ENCODE peak calls at places on chromosomes 3 and 15, in five cellular contexts. Z, L, A, W and Q are unnamed samples.

GRCh38 chr3:29758108-29759020 is 477.5 kb downstream of the RBMS3 start:
- DNase-seq in Z (no peak), L (peak), A (no peak), W (no peak), Q (no peak)

GRCh38 chr3:71103430-71103881 is 480.1 kb downstream of the FOXP1 start:
- DNase-seq in Z (no peak), L (no peak), A (no peak), W (no peak), Q (no peak)

GRCh38 chr3:126912491-126913195 is 70.3 kb upstream of the PLXNA1 start:
- DNase-seq in Z (no peak), L (no peak), A (no peak), W (no peak), Q (no peak)

GRCh38 chr15:41915203-41915994 is 21.5 kb upstream of the SPTBN5 start:
- DNase-seq in Z (no peak), L (no peak), A (no peak), W (no peak), Q (no peak)

GRCh38 chr15:66291816-66292215 is 1.6 kb upstream of the DIS3L start:
- DNase-seq in Z (no peak), L (no peak), A (no peak), W (no peak), Q (no peak)

GRCh38 chr3:70392227-70392626 is 79.8 kb upstream of the MDFIC2 start:
- DNase-seq in Z (no peak), L (no peak), A (no peak), W (no peak), Q (no peak)

GRCh38 chr15:69074011-69074842 is 59.7 kb downstream of the NOX5 start:
- DNase-seq in Z (peak), L (peak), A (peak), W (peak), Q (peak)

GRCh38 chr3:66598168-66598567 is 97.3 kb upstream of the LRIG1 start:
- DNase-seq in Z (no peak), L (no peak), A (no peak), W (no peak), Q (no peak)

GRCh38 chr3:171614318-171614967 is 154.2 kb upstream of the TNIK start:
- DNase-seq in Z (no peak), L (no peak), A (peak), W (peak), Q (peak)

GRCh38 chr15:60994842-60995495 is 234.1 kb downstream of the RORA start:
- DNase-seq in Z (no peak), L (no peak), A (no peak), W (no peak), Q (no peak)

GRCh38 chr15:71295242-71296031 is 180.2 kb downstream of the THSD4 start:
- DNase-seq in Z (no peak), L (peak), A (no peak), W (no peak), Q (no peak)

GRCh38 chr3:149559525-149559924 is 85.0 kb downstream of the TM4SF4 start:
- DNase-seq in Z (no peak), L (no peak), A (no peak), W (no peak), Q (no peak)

GRCh38 chr3:59866076-59866475 is 816.3 kb upstream of the CFAP20DC start:
- DNase-seq in Z (no peak), L (no peak), A (no peak), W (no peak), Q (no peak)

GRCh38 chr3:98008751-98009373 is 26.3 kb downstream of the GABRR3 start:
- DNase-seq in Z (no peak), L (no peak), A (no peak), W (no peak), Q (no peak)

GRCh38 chr15:39581501-39582285 is 814 bp downstream of the THBS1 start:
- DNase-seq in Z (no peak), L (peak), A (no peak), W (peak), Q (peak)

GRCh38 chr3:78825858-78826215 is 942.0 kb downstream of the ROBO1 start:
- DNase-seq in Z (no peak), L (no peak), A (no peak), W (no peak), Q (no peak)

GRCh38 chr3:52471371-52472238 is 16.2 kb downstream of the NISCH start:
- DNase-seq in Z (peak), L (peak), A (no peak), W (peak), Q (peak)

GRCh38 chr3:138444104-138444503 is 9.7 kb downstream of the ESYT3 start:
- DNase-seq in Z (no peak), L (no peak), A (no peak), W (no peak), Q (no peak)

GRCh38 chr15:64883997-64884511 is 27.6 kb upstream of the ANKDD1A start:
- DNase-seq in Z (peak), L (no peak), A (peak), W (no peak), Q (no peak)

GRCh38 chr3:171049831-171050444 is 23.4 kb upstream of the SLC2A2 start:
- DNase-seq in Z (no peak), L (no peak), A (no peak), W (peak), Q (peak)

GRCh38 chr3:57152761-57153160 is 12.4 kb downstream of the IL17RD start:
- DNase-seq in Z (no peak), L (no peak), A (no peak), W (no peak), Q (no peak)

GRCh38 chr3:57150097-57150496 is 15.1 kb downstream of the IL17RD start:
- DNase-seq in Z (no peak), L (no peak), A (no peak), W (no peak), Q (no peak)

GRCh38 chr3:57154470-57154869 is 10.7 kb downstream of the IL17RD start:
- DNase-seq in Z (no peak), L (no peak), A (no peak), W (no peak), Q (no peak)

GRCh38 chr3:57151021-57151449 is 14.1 kb downstream of the IL17RD start:
- DNase-seq in Z (no peak), L (no peak), A (no peak), W (no peak), Q (no peak)

DNA sequence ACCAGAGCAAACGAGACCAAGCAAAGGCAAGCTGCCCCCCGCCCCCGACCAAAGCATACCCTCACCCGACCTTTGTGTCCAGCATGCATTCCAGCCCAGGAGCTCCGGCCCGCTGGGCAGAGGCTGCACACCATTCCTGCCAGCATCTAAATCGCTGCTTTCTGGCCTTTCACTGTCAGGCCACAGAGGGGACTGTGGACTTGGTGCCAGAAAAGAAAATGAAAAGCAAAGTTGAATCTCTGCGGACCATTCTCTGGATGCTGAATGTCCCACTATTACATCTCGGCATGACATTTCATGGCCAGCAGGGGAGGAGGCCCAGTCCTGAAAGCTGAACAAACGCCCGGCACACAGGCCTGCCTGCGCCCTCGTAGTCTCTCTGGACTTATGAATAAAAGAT is 13.0 kb downstream of the IL17RD start:
- DNase-seq in Z (no peak), L (no peak), A (no peak), W (peak), Q (peak)
- TF ChIP-seq CTCF in Z (peak), L (no peak), A (no peak), W (no peak), Q (no peak)

GRCh38 chr3:45087155-45087554 is 59.0 kb downstream of the CDCP1 start:
- DNase-seq in Z (no peak), L (peak), A (no peak), W (no peak), Q (no peak)

GRCh38 chr3:45083023-45083422 is 56.9 kb downstream of the CLEC3B start:
- DNase-seq in Z (no peak), L (no peak), A (no peak), W (no peak), Q (no peak)

GRCh38 chr3:45082139-45082538 is 56.0 kb downstream of the CLEC3B start:
- DNase-seq in Z (no peak), L (no peak), A (no peak), W (no peak), Q (no peak)

GRCh38 chr3:45084361-45084760 is 58.3 kb downstream of the CLEC3B start:
- DNase-seq in Z (no peak), L (no peak), A (no peak), W (no peak), Q (no peak)

DNA sequence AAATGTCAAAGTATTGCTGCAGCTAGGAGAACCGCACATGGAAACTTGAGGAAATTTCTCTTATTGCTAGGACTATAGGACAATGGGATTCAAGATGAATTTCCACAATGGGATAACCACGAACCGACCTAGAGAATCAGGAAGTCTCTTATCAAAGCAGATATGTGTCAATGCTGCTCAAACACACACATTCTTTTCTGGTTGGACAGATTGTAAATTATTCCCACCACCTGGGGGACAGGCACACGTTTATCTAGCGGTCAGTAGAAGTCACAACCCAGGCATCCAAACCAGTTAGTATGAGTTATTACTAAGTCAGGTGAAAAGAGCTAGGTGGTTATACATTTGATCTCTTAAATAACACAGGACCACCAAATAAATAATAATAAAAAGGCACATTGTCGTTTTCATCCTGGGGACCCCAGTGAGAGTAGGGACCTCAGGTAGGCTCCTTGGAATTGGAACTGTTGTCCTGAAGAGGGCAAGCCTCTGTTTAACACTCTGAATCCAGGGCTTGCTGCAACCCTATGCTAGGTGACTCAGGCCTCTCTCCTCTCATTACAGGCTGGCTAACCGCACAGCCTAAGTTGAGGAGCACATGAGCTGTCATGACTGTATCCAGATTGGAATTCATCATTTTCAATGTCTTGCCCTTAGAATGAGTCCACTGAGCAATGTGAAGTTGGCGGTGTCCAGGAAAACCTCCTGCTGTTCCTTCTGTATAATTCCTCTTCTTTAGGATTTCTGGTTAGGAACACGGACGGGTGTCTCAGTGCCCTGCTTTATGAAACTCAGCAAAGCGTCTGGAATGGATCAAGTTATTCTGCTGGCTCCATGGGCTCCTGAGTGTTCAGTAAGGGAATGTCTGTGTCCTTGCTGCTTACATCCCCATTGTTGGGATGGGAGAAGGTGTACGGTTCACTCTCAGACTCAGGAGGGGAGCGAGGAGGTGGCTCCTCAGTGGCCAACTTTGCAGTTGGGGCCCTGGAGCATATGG is 59.0 kb downstream of the CLEC3B start:
- DNase-seq in Z (no peak), L (no peak), A (no peak), W (no peak), Q (no peak)
- TF ChIP-seq CTCF in Z (no peak), L (no peak), A (no peak), W (no peak), Q (no peak)

GRCh38 chr3:9852528-9852927 is 8.7 kb upstream of the RPUSD3 start:
- DNase-seq in Z (no peak), L (no peak), A (no peak), W (no peak), Q (no peak)
- TF ChIP-seq CTCF in Z (no peak), L (no peak), A (no peak), W (no peak), Q (no peak)

GRCh38 chr15:74608776-74609175 is 6.9 kb upstream of the CLK3 start:
- DNase-seq in Z (no peak), L (no peak), A (no peak), W (no peak), Q (no peak)

GRCh38 chr15:74605810-74606179 is 9.8 kb upstream of the CLK3 start:
- DNase-seq in Z (no peak), L (no peak), A (no peak), W (no peak), Q (no peak)

GRCh38 chr15:74603789-74604705 is 11.6 kb upstream of the CLK3 start:
- DNase-seq in Z (no peak), L (no peak), A (no peak), W (no peak), Q (no peak)

GRCh38 chr15:74603026-74603788 is 12.4 kb upstream of the CLK3 start:
- DNase-seq in Z (no peak), L (no peak), A (no peak), W (no peak), Q (no peak)

DNA sequence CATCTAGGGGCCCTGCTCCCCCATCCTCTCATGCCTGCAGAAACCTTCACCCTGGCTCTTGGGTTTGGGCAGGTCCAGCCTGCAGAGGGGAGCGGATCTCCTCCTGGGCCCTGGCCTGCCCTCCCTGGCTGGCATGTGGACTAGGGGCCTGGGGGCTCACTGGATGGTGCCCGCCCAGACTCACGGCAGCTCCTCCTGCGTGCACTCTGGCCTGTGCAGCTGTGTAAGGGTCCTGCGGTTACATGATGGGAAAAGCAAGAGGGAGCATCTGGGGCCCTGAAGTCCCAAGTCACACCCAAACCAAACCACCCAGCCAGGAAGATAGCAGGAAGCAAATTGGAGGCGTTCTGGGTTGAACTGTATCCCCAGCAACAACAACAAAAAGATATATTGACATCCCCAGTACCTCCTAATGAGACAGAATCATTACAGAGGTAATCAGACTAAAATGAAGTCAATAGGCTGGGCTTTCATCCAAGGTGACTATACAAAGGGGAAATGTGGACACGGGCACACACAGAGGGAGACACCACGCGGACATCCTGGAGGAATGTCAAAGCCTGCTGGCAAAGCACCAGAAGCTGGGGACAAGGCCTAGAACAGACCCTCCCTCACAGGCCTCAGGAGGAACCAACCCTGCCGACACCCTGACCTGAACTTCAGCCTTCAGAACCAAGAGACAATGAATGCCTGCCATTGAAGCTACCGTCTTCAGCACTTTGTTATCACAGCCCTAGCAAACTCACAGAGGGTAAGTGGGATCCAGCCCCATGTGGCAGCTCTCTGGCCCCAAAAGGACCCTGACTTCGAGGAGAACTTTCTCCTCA is 10.4 kb upstream of the CLK3 start:
- DNase-seq in Z (no peak), L (no peak), A (no peak), W (no peak), Q (no peak)
- TF ChIP-seq CTCF in Z (no peak), L (no peak), A (no peak), W (no peak), Q (no peak)

DNA sequence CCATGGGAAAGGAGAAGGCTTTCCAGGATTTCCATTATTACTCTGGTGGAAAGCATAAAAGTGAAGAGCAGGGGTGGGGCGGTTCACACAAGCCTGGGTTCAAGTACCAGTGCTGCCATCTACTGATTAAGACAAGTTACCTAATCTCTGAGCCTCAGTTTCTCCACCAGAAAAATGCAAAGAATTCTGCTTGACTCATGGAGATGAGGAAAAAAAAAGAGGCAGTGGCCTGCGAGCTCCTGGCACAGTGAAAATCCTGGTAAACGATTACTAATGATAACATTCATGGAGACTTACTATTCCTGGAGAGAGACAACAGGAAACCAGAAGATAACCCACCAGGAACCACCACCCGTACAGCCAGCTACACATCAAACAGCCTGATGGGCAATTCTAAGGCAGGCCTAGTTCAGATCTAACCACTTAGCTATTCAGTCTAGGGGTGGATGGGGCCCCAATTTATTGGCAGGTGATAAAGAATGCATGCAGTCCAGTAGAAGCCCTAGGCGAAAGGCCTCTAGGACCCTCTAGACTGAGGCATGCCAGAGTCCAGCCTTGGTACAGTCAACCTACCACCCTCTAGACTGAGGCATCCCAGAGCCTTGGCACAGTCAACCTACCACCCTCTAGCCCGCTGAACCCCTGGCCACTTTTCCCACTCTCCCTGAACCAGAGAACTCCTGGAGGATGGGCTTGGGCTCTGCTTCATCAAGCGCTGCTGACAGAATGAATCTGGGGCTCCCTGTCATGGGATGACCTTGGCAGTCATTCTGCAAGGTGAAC is 2.5 kb downstream of the AMOTL2 start:
- DNase-seq in Z (no peak), L (no peak), A (no peak), W (no peak), Q (no peak)
- TF ChIP-seq CTCF in Z (no peak), L (no peak), A (no peak), W (no peak), Q (peak)

GRCh38 chr15:63019539-63020109 is 22.9 kb upstream of the TPM1 start:
- DNase-seq in Z (no peak), L (peak), A (no peak), W (no peak), Q (no peak)
- TF ChIP-seq CTCF in Z (no peak), L (no peak), A (no peak), W (no peak), Q (no peak)

DNA sequence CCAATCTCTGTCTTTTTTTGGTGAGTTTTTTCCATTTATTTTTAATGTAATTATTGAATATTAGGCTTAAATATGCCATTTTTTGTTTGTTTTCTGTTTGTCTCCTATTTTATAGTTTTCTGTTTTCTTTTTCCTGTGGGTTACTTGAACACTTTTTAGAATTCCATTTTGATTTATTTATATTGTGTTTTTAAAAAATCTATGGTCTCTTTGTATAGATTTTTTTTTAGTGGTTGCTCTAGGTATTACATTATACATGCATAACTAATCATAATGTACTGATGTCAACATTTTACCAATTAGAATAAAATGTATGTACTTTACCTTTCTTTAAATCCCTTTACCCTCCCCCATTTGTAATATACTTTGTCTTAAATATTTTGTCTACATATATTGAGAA is 56.2 kb downstream of the RASA2 start:
- DNase-seq in Z (no peak), L (no peak), A (no peak), W (no peak), Q (no peak)
- TF ChIP-seq CTCF in Z (peak), L (peak), A (peak), W (peak), Q (peak)

GRCh38 chr3:49567406-49567805 is 13.1 kb downstream of the BSN start:
- DNase-seq in Z (no peak), L (no peak), A (no peak), W (no peak), Q (no peak)

GRCh38 chr3:49568965-49569364 is 14.7 kb downstream of the BSN start:
- DNase-seq in Z (no peak), L (no peak), A (no peak), W (no peak), Q (no peak)

GRCh38 chr3:49566312-49566711 is 12.0 kb downstream of the BSN start:
- DNase-seq in Z (no peak), L (no peak), A (no peak), W (no peak), Q (no peak)

GRCh38 chr3:49563766-49564165 is 9.5 kb downstream of the BSN start:
- DNase-seq in Z (no peak), L (no peak), A (no peak), W (no peak), Q (no peak)

DNA sequence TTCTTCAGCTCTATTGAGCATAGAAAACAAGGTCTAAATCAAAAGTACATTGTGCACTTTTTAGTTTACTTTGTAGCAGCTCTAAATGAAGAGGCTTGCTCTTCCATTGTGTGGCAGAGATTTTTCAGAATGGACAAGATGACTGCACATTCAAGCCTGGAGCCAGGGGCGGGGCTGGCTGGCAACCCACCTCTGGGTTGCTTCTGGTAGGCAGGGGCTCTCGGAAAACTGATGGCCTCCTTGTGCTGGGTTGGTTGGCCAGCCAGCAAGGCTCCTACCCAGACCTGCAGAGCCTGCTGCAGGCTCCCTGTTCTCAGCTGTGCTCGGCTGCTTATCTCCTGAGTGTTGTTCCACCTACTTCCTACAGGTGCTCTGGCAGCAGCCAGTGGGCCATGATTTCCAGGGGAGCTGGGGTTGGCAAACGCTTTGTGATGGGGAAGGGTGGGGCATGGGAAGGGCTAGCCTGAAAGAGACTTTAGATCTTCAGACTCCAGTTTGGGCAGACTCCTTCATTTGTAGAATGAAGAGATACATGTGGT is 8.8 kb downstream of the BSN start:
- DNase-seq in Z (no peak), L (no peak), A (no peak), W (no peak), Q (no peak)
- TF ChIP-seq CTCF in Z (no peak), L (no peak), A (no peak), W (peak), Q (peak)